ENCODE peak calls at places on chromosomes 12 and 14, in seven cellular contexts. One of them, this sample, is unnamed.

GRCh38 chr14:54881235-54881760 is 21.3 kb downstream of the GCH1 start:
- DNase-seq in MM.1S: peak; percentile 51
- DNase-seq in lower leg skin: no peak
- DNase-seq in endothelial cell: no peak
- DNase-seq in A549: no peak
- DNase-seq in breast epithelium: no peak
- DNase-seq in dorsolateral prefrontal cortex: no peak
- DNase-seq in this sample: no peak

GRCh38 chr12:129659927-129660326 is 243.9 kb downstream of the TMEM132D start:
- DNase-seq in MM.1S: no peak
- DNase-seq in lower leg skin: no peak
- DNase-seq in endothelial cell: no peak
- DNase-seq in A549: no peak
- DNase-seq in breast epithelium: no peak
- DNase-seq in dorsolateral prefrontal cortex: no peak
- DNase-seq in this sample: no peak

GRCh38 chr12:84411031-84411430 is 501.6 kb downstream of the SLC6A15 start:
- DNase-seq in MM.1S: no peak
- DNase-seq in lower leg skin: no peak
- DNase-seq in endothelial cell: no peak
- DNase-seq in A549: no peak
- DNase-seq in breast epithelium: no peak
- DNase-seq in dorsolateral prefrontal cortex: no peak
- DNase-seq in this sample: no peak

GRCh38 chr12:113850309-113851056 is 115.6 kb downstream of the RBM19 start:
- DNase-seq in MM.1S: no peak
- DNase-seq in lower leg skin: no peak
- DNase-seq in endothelial cell: no peak
- DNase-seq in A549: no peak
- DNase-seq in breast epithelium: no peak
- DNase-seq in dorsolateral prefrontal cortex: peak; percentile 54
- DNase-seq in this sample: no peak

GRCh38 chr14:60724080-60724618 is at the start of gene SIX4:
- DNase-seq in MM.1S: peak; percentile 67
- DNase-seq in lower leg skin: peak; percentile 30
- DNase-seq in endothelial cell: peak; percentile 70
- DNase-seq in A549: peak; percentile 78
- DNase-seq in breast epithelium: peak; percentile 64
- DNase-seq in dorsolateral prefrontal cortex: peak; percentile 70
- DNase-seq in this sample: peak; percentile 70

GRCh38 chr14:74765721-74766120 is 2.6 kb downstream of the YLPM1 start:
- DNase-seq in MM.1S: no peak
- DNase-seq in lower leg skin: no peak
- DNase-seq in endothelial cell: no peak
- DNase-seq in A549: no peak
- DNase-seq in breast epithelium: no peak
- DNase-seq in dorsolateral prefrontal cortex: no peak
- DNase-seq in this sample: no peak

GRCh38 chr12:112686373-112686772 is 105.2 kb upstream of the RPH3A start:
- DNase-seq in MM.1S: no peak
- DNase-seq in lower leg skin: no peak
- DNase-seq in endothelial cell: no peak
- DNase-seq in A549: peak; percentile 48
- DNase-seq in breast epithelium: no peak
- DNase-seq in dorsolateral prefrontal cortex: peak; percentile 70
- DNase-seq in this sample: no peak

GRCh38 chr12:57175428-57176138 is 28.2 kb upstream of the LRP1-AS start:
- DNase-seq in MM.1S: peak; percentile 14
- DNase-seq in lower leg skin: peak; percentile 81
- DNase-seq in endothelial cell: peak; percentile 84
- DNase-seq in A549: peak; percentile 88
- DNase-seq in breast epithelium: peak; percentile 88
- DNase-seq in dorsolateral prefrontal cortex: peak; percentile 82
- DNase-seq in this sample: peak; percentile 55

GRCh38 chr12:71392521-71393145 is 47.0 kb upstream of the LGR5 start:
- DNase-seq in MM.1S: peak; percentile 72
- DNase-seq in lower leg skin: no peak
- DNase-seq in endothelial cell: no peak
- DNase-seq in A549: peak; percentile 84
- DNase-seq in breast epithelium: no peak
- DNase-seq in dorsolateral prefrontal cortex: no peak
- DNase-seq in this sample: no peak

GRCh38 chr14:22607291-22607690 is 9.2 kb downstream of the ABHD4 start:
- DNase-seq in MM.1S: no peak
- DNase-seq in lower leg skin: no peak
- DNase-seq in endothelial cell: no peak
- DNase-seq in A549: no peak
- DNase-seq in breast epithelium: no peak
- DNase-seq in dorsolateral prefrontal cortex: no peak
- DNase-seq in this sample: no peak

GRCh38 chr12:6430124-6430989 is 14.4 kb upstream of the CD27 start:
- DNase-seq in MM.1S: no peak
- DNase-seq in lower leg skin: peak; percentile 91
- DNase-seq in endothelial cell: no peak
- DNase-seq in A549: peak; percentile 100
- DNase-seq in breast epithelium: no peak
- DNase-seq in dorsolateral prefrontal cortex: peak; percentile 67
- DNase-seq in this sample: no peak

GRCh38 chr12:128068211-128068610 is 198.8 kb upstream of the TMEM132C start:
- DNase-seq in MM.1S: no peak
- DNase-seq in lower leg skin: no peak
- DNase-seq in endothelial cell: no peak
- DNase-seq in A549: no peak
- DNase-seq in breast epithelium: no peak
- DNase-seq in dorsolateral prefrontal cortex: no peak
- DNase-seq in this sample: no peak

GRCh38 chr14:47763188-47763854 is 87.9 kb upstream of the MDGA2 start:
- DNase-seq in MM.1S: peak; percentile 27
- DNase-seq in lower leg skin: no peak
- DNase-seq in endothelial cell: no peak
- DNase-seq in A549: no peak
- DNase-seq in breast epithelium: no peak
- DNase-seq in dorsolateral prefrontal cortex: no peak
- DNase-seq in this sample: no peak

GRCh38 chr12:53504004-53504920 is 3.0 kb downstream of the NPFF start:
- DNase-seq in MM.1S: no peak
- DNase-seq in lower leg skin: no peak
- DNase-seq in endothelial cell: no peak
- DNase-seq in A549: no peak
- DNase-seq in breast epithelium: no peak
- DNase-seq in dorsolateral prefrontal cortex: no peak
- DNase-seq in this sample: no peak

GRCh38 chr12:28374556-28374955 is 184.3 kb downstream of the CCDC91 start:
- DNase-seq in MM.1S: no peak
- DNase-seq in lower leg skin: no peak
- DNase-seq in endothelial cell: no peak
- DNase-seq in A549: no peak
- DNase-seq in breast epithelium: no peak
- DNase-seq in dorsolateral prefrontal cortex: no peak
- DNase-seq in this sample: no peak

GRCh38 chr14:63155511-63156189 is 48.6 kb upstream of the RHOJ start:
- DNase-seq in MM.1S: no peak
- DNase-seq in lower leg skin: no peak
- DNase-seq in endothelial cell: no peak
- DNase-seq in A549: peak; percentile 4
- DNase-seq in breast epithelium: no peak
- DNase-seq in dorsolateral prefrontal cortex: no peak
- DNase-seq in this sample: no peak

GRCh38 chr12:85179680-85180300 is 100.2 kb upstream of the ALX1 start:
- DNase-seq in MM.1S: no peak
- DNase-seq in lower leg skin: no peak
- DNase-seq in endothelial cell: no peak
- DNase-seq in A549: peak; percentile 25
- DNase-seq in breast epithelium: no peak
- DNase-seq in dorsolateral prefrontal cortex: no peak
- DNase-seq in this sample: no peak

GRCh38 chr14:55928316-55928715 is 189.9 kb upstream of the PELI2 start:
- DNase-seq in MM.1S: no peak
- DNase-seq in lower leg skin: no peak
- DNase-seq in endothelial cell: no peak
- DNase-seq in A549: no peak
- DNase-seq in breast epithelium: no peak
- DNase-seq in dorsolateral prefrontal cortex: no peak
- DNase-seq in this sample: no peak

GRCh38 chr12:33649992-33650391 is 210.4 kb upstream of the SYT10 start:
- DNase-seq in MM.1S: no peak
- DNase-seq in lower leg skin: no peak
- DNase-seq in endothelial cell: no peak
- DNase-seq in A549: no peak
- DNase-seq in breast epithelium: no peak
- DNase-seq in dorsolateral prefrontal cortex: no peak
- DNase-seq in this sample: no peak

GRCh38 chr12:59046763-59047534 is 126.6 kb upstream of the LRIG3 start:
- DNase-seq in MM.1S: no peak
- DNase-seq in lower leg skin: no peak
- DNase-seq in endothelial cell: no peak
- DNase-seq in A549: no peak
- DNase-seq in breast epithelium: no peak
- DNase-seq in dorsolateral prefrontal cortex: no peak
- DNase-seq in this sample: no peak

GRCh38 chr12:89671469-89671868 is 37.2 kb downstream of the ATP2B1 start:
- DNase-seq in MM.1S: no peak
- DNase-seq in lower leg skin: no peak
- DNase-seq in endothelial cell: no peak
- DNase-seq in A549: no peak
- DNase-seq in breast epithelium: no peak
- DNase-seq in dorsolateral prefrontal cortex: no peak
- DNase-seq in this sample: no peak

GRCh38 chr12:113387631-113388030 is 16.1 kb downstream of the SDS start:
- DNase-seq in MM.1S: no peak
- DNase-seq in lower leg skin: no peak
- DNase-seq in endothelial cell: no peak
- DNase-seq in A549: no peak
- DNase-seq in breast epithelium: no peak
- DNase-seq in dorsolateral prefrontal cortex: no peak
- DNase-seq in this sample: no peak

GRCh38 chr12:1760566-1761382 is 59.6 kb upstream of the LRTM2 start:
- DNase-seq in MM.1S: no peak
- DNase-seq in lower leg skin: no peak
- DNase-seq in endothelial cell: no peak
- DNase-seq in A549: peak; percentile 79
- DNase-seq in breast epithelium: no peak
- DNase-seq in dorsolateral prefrontal cortex: no peak
- DNase-seq in this sample: no peak

GRCh38 chr12:26187429-26187828 is 7.9 kb upstream of the SSPN start:
- DNase-seq in MM.1S: no peak
- DNase-seq in lower leg skin: no peak
- DNase-seq in endothelial cell: no peak
- DNase-seq in A549: no peak
- DNase-seq in breast epithelium: no peak
- DNase-seq in dorsolateral prefrontal cortex: no peak
- DNase-seq in this sample: no peak
- TF ChIP-seq CTCF in MM.1S: no peak
- TF ChIP-seq CTCF in lower leg skin: no peak
- TF ChIP-seq CTCF in endothelial cell: no peak
- TF ChIP-seq CTCF in A549: no peak
- TF ChIP-seq CTCF in breast epithelium: no peak
- TF ChIP-seq CTCF in dorsolateral prefrontal cortex: no peak
- TF ChIP-seq CTCF in this sample: peak; percentile 47

DNA sequence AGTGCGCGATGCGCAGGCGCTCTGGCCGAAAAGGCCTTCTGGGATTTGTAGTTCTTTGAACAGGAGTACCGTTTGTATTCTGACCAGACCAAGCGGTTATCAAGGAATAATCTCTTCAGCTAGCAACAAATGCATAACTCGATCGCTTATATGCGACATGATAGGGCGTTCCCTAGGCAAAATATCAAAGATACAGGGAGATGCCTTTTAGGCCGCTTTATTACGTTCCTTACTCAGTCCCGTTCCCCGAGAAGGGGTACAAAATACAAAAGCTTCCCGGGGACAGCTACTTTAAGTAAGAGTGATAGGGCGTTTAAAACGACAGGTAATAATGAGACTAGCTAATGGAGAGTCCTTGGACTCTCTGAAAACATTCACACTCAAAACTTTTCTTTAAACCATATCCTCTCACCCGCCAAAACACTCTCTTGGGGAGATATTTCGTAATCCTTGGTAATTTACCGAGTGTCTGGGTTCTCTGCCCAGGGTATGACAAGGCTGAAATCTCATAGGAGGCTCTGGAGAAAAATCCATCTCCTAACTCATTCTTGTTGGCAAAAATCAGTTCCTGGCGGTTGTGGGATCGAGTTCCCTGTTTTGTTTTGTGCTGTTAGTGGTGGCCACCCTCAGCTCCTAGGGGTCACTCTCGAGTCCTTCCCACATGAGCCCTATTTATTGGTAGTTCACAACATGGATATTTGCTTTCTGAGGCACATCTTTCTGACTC is 412 bp upstream of the SNW1 start:
- DNase-seq in MM.1S: no peak
- DNase-seq in lower leg skin: peak; percentile 33
- DNase-seq in endothelial cell: peak; percentile 53
- DNase-seq in A549: peak; percentile 66
- DNase-seq in breast epithelium: no peak
- DNase-seq in dorsolateral prefrontal cortex: no peak
- DNase-seq in this sample: no peak
- TF ChIP-seq CTCF in MM.1S: peak; percentile 30
- TF ChIP-seq CTCF in lower leg skin: no peak
- TF ChIP-seq CTCF in endothelial cell: peak; percentile 23
- TF ChIP-seq CTCF in A549: peak; percentile 51
- TF ChIP-seq CTCF in breast epithelium: no peak
- TF ChIP-seq CTCF in dorsolateral prefrontal cortex: no peak
- TF ChIP-seq CTCF in this sample: peak; percentile 28

DNA sequence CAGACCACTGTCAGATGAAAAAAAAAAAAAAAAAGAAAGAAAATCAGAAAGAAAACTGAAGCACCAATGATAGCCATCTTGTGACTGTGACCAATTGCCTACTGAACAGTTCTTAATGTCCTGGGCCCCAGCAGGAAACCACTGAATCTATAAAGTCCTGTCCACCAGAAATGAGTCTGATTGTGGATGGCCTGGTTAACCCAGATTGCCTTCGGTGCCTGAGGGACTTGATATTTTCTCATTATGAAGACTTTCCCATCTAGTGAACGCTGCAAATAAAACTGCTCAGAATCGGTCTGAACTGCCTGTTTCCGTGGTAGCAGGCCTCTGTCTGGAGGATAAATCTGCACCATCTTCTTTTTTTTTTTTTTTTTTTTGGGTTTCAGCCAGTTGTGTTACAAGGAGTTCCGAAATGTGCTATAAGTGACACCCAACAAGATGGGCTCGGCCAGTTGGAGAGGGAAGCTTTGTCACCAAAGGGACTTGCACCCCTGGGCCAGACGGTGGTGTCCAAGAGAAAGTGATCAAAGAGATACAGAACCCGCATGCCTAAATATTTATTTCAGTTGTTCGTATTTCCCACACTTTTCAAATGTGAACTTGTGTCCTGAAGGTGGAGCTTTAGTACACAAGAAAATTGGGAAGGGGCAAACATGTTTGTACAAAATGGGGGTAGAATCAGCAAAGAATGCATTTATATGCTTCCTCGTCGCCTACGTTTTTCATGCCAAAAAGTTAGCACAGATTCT is 3.0 kb upstream of the PLXNC1 start:
- DNase-seq in MM.1S: peak; percentile 22
- DNase-seq in lower leg skin: no peak
- DNase-seq in endothelial cell: no peak
- DNase-seq in A549: peak; percentile 42
- DNase-seq in breast epithelium: no peak
- DNase-seq in dorsolateral prefrontal cortex: peak; percentile 44
- DNase-seq in this sample: no peak
- TF ChIP-seq CTCF in MM.1S: peak; percentile 36
- TF ChIP-seq CTCF in lower leg skin: no peak
- TF ChIP-seq CTCF in endothelial cell: no peak
- TF ChIP-seq CTCF in A549: peak; percentile 45
- TF ChIP-seq CTCF in breast epithelium: no peak
- TF ChIP-seq CTCF in dorsolateral prefrontal cortex: peak; percentile 64
- TF ChIP-seq CTCF in this sample: peak; percentile 31

GRCh38 chr14:67674480-67675218 is at the start of gene VTI1B:
- DNase-seq in MM.1S: peak; percentile 56
- DNase-seq in lower leg skin: peak; percentile 61
- DNase-seq in endothelial cell: peak; percentile 82
- DNase-seq in A549: peak; percentile 81
- DNase-seq in breast epithelium: peak; percentile 67
- DNase-seq in dorsolateral prefrontal cortex: peak; percentile 67
- DNase-seq in this sample: peak; percentile 62
- TF ChIP-seq CTCF in MM.1S: no peak
- TF ChIP-seq CTCF in lower leg skin: no peak
- TF ChIP-seq CTCF in endothelial cell: no peak
- TF ChIP-seq CTCF in A549: peak; percentile 24
- TF ChIP-seq CTCF in breast epithelium: no peak
- TF ChIP-seq CTCF in dorsolateral prefrontal cortex: no peak
- TF ChIP-seq CTCF in this sample: no peak

This sample was measured in progenitor cell of endocrine pancreas.